ENCODE peak calls at places on chromosomes 16 and 17, in four cellular contexts. One of them, this sample, is unnamed.

GRCh38 chr17:13073013-13073412 is 55.2 kb upstream of the ELAC2 start:
- DNase-seq in Caco-2: no peak
- DNase-seq in cardiac muscle cell: no peak
- DNase-seq in CD14-positive monocyte: no peak
- DNase-seq in this sample: no peak

GRCh38 chr17:41052594-41052993 is 2.4 kb downstream of the KRTAP2-2 start:
- DNase-seq in Caco-2: no peak
- DNase-seq in CD14-positive monocyte: no peak
- DNase-seq in cardiac muscle cell: no peak
- DNase-seq in this sample: no peak

GRCh38 chr17:75487351-75488070 is 27.8 kb downstream of the CASKIN2 start:
- DNase-seq in cardiac muscle cell: peak; percentile 52
- DNase-seq in Caco-2: peak; percentile 46
- DNase-seq in CD14-positive monocyte: peak; percentile 70
- DNase-seq in this sample: no peak

GRCh38 chr16:9607512-9608230 is 516.2 kb downstream of the HAPSTR1 start:
- DNase-seq in Caco-2: no peak
- DNase-seq in cardiac muscle cell: no peak
- DNase-seq in CD14-positive monocyte: no peak
- DNase-seq in this sample: no peak

GRCh38 chr16:12613131-12613991 is 190.3 kb downstream of the CPPED1 start:
- DNase-seq in Caco-2: peak; percentile 89
- DNase-seq in CD14-positive monocyte: no peak
- DNase-seq in cardiac muscle cell: no peak
- DNase-seq in this sample: no peak

GRCh38 chr17:12492450-12492849 is 173.2 kb upstream of the MYOCD start:
- DNase-seq in Caco-2: no peak
- DNase-seq in cardiac muscle cell: peak; percentile 21
- DNase-seq in CD14-positive monocyte: no peak
- DNase-seq in this sample: no peak

GRCh38 chr16:27315333-27316037 is 1.7 kb downstream of the IL4R start:
- DNase-seq in CD14-positive monocyte: peak; percentile 65
- DNase-seq in cardiac muscle cell: peak; percentile 84
- DNase-seq in Caco-2: peak; percentile 50
- DNase-seq in this sample: no peak

GRCh38 chr16:21646721-21647561 is 5.5 kb downstream of the IGSF6 start:
- DNase-seq in CD14-positive monocyte: no peak
- DNase-seq in Caco-2: no peak
- DNase-seq in cardiac muscle cell: no peak
- DNase-seq in this sample: no peak

GRCh38 chr17:1043601-1044251 is 46.8 kb downstream of the TIMM22 start:
- DNase-seq in CD14-positive monocyte: no peak
- DNase-seq in cardiac muscle cell: peak; percentile 68
- DNase-seq in Caco-2: no peak
- DNase-seq in this sample: peak; percentile 33

GRCh38 chr16:2530629-2531318 is 434 bp downstream of the CEMP1 start:
- DNase-seq in CD14-positive monocyte: no peak
- DNase-seq in Caco-2: no peak
- DNase-seq in cardiac muscle cell: no peak
- DNase-seq in this sample: no peak

GRCh38 chr16:69772560-69773254 is 10.6 kb downstream of the WWP2 start:
- DNase-seq in Caco-2: no peak
- DNase-seq in CD14-positive monocyte: no peak
- DNase-seq in cardiac muscle cell: peak; percentile 27
- DNase-seq in this sample: no peak

GRCh38 chr17:29376667-29377268 is 13.4 kb upstream of the TAOK1 start:
- DNase-seq in CD14-positive monocyte: no peak
- DNase-seq in cardiac muscle cell: peak; percentile 91
- DNase-seq in Caco-2: no peak
- DNase-seq in this sample: no peak

GRCh38 chr16:1290860-1291575 is 18.4 kb upstream of the UBE2I start:
- DNase-seq in cardiac muscle cell: no peak
- DNase-seq in CD14-positive monocyte: no peak
- DNase-seq in Caco-2: peak; percentile 60
- DNase-seq in this sample: no peak

GRCh38 chr16:12737563-12737962 is 66.1 kb downstream of the CPPED1 start:
- DNase-seq in CD14-positive monocyte: no peak
- DNase-seq in Caco-2: no peak
- DNase-seq in cardiac muscle cell: no peak
- DNase-seq in this sample: no peak

GRCh38 chr16:30380801-30381208 is 1.6 kb downstream of the SEPTIN1 start:
- DNase-seq in cardiac muscle cell: no peak
- DNase-seq in Caco-2: no peak
- DNase-seq in CD14-positive monocyte: no peak
- DNase-seq in this sample: no peak

GRCh38 chr17:55575058-55575606 is 63.9 kb upstream of the SMIM36 start:
- DNase-seq in Caco-2: no peak
- DNase-seq in cardiac muscle cell: no peak
- DNase-seq in CD14-positive monocyte: no peak
- DNase-seq in this sample: no peak

GRCh38 chr16:63617990-63618763 is 1503.7 kb downstream of the CDH11 start:
- DNase-seq in Caco-2: no peak
- DNase-seq in cardiac muscle cell: peak; percentile 29
- DNase-seq in CD14-positive monocyte: no peak
- DNase-seq in this sample: no peak

GRCh38 chr16:58507195-58507962 is 7.4 kb downstream of the NDRG4 start:
- DNase-seq in CD14-positive monocyte: no peak
- DNase-seq in Caco-2: no peak
- DNase-seq in cardiac muscle cell: no peak
- DNase-seq in this sample: no peak

GRCh38 chr17:48894886-48895285 is 2.3 kb downstream of the ATP5MC1 start:
- DNase-seq in CD14-positive monocyte: no peak
- DNase-seq in Caco-2: no peak
- DNase-seq in cardiac muscle cell: no peak
- DNase-seq in this sample: no peak

GRCh38 chr16:30377050-30377811 is 2.6 kb downstream of the MYL11 start:
- DNase-seq in CD14-positive monocyte: no peak
- DNase-seq in cardiac muscle cell: no peak
- DNase-seq in Caco-2: no peak
- DNase-seq in this sample: no peak

GRCh38 chr17:45374501-45374900 is 57.7 kb upstream of the MAP3K14 start:
- DNase-seq in Caco-2: no peak
- DNase-seq in cardiac muscle cell: no peak
- DNase-seq in CD14-positive monocyte: no peak
- DNase-seq in this sample: no peak

GRCh38 chr17:37239690-37240344 is 136.0 kb upstream of the C17orf78 start:
- DNase-seq in CD14-positive monocyte: no peak
- DNase-seq in cardiac muscle cell: peak; percentile 65
- DNase-seq in Caco-2: no peak
- DNase-seq in this sample: no peak

GRCh38 chr17:63474174-63474913 is 2.5 kb upstream of the ACE start:
- DNase-seq in Caco-2: no peak
- DNase-seq in cardiac muscle cell: peak; percentile 31
- DNase-seq in CD14-positive monocyte: no peak
- DNase-seq in this sample: no peak

GRCh38 chr17:67636841-67637240 is 80.9 kb upstream of the NOL11 start:
- DNase-seq in cardiac muscle cell: no peak
- DNase-seq in CD14-positive monocyte: no peak
- DNase-seq in Caco-2: no peak
- DNase-seq in this sample: no peak

GRCh38 chr17:35295686-35296085 is 52.8 kb downstream of the SLFN5 start:
- DNase-seq in CD14-positive monocyte: no peak
- DNase-seq in cardiac muscle cell: peak; percentile 19
- DNase-seq in Caco-2: no peak
- DNase-seq in this sample: no peak

GRCh38 chr16:4850211-4850610 is 2.9 kb downstream of the UBN1 start:
- DNase-seq in Caco-2: no peak
- DNase-seq in cardiac muscle cell: peak; percentile 25
- DNase-seq in CD14-positive monocyte: no peak
- DNase-seq in this sample: no peak

GRCh38 chr16:19850131-19850817 is 34.4 kb downstream of the GPRC5B start:
- DNase-seq in cardiac muscle cell: no peak
- DNase-seq in CD14-positive monocyte: no peak
- DNase-seq in Caco-2: no peak
- DNase-seq in this sample: no peak

GRCh38 chr16:69187891-69188451 is 1.0 kb downstream of the SNTB2 start:
- DNase-seq in Caco-2: no peak
- DNase-seq in cardiac muscle cell: peak; percentile 44
- DNase-seq in CD14-positive monocyte: no peak
- DNase-seq in this sample: peak; percentile 4

GRCh38 chr17:65163990-65164495 is 26.9 kb downstream of the RGS9 start:
- DNase-seq in cardiac muscle cell: peak; percentile 54
- DNase-seq in Caco-2: no peak
- DNase-seq in CD14-positive monocyte: peak; percentile 65
- DNase-seq in this sample: no peak

GRCh38 chr17:73560661-73561060 is 83.6 kb downstream of the SDK2 start:
- DNase-seq in cardiac muscle cell: no peak
- DNase-seq in Caco-2: no peak
- DNase-seq in CD14-positive monocyte: no peak
- DNase-seq in this sample: no peak
- TF ChIP-seq CTCF in cardiac muscle cell: no peak
- TF ChIP-seq CTCF in Caco-2: no peak
- TF ChIP-seq CTCF in CD14-positive monocyte: no peak
- TF ChIP-seq CTCF in this sample: no peak

GRCh38 chr17:43211480-43212402 is at the start of gene TMEM106A:
- DNase-seq in Caco-2: peak; percentile 68
- DNase-seq in cardiac muscle cell: peak; percentile 93
- DNase-seq in CD14-positive monocyte: peak; percentile 51
- DNase-seq in this sample: peak; percentile 62
- TF ChIP-seq CTCF in Caco-2: no peak
- TF ChIP-seq CTCF in cardiac muscle cell: peak; percentile 42
- TF ChIP-seq CTCF in CD14-positive monocyte: peak; percentile 25
- TF ChIP-seq CTCF in this sample: peak; percentile 24

GRCh38 chr16:85003723-85004586 is 7.4 kb downstream of the ZDHHC7 start:
- DNase-seq in Caco-2: no peak
- DNase-seq in cardiac muscle cell: no peak
- DNase-seq in CD14-positive monocyte: no peak
- DNase-seq in this sample: no peak
- TF ChIP-seq CTCF in Caco-2: no peak
- TF ChIP-seq CTCF in cardiac muscle cell: no peak
- TF ChIP-seq CTCF in CD14-positive monocyte: no peak
- TF ChIP-seq CTCF in this sample: no peak

GRCh38 chr17:51677875-51678274 is 417.5 kb downstream of the UTP18 start:
- DNase-seq in cardiac muscle cell: no peak
- DNase-seq in Caco-2: no peak
- DNase-seq in CD14-positive monocyte: no peak
- DNase-seq in this sample: no peak

GRCh38 chr17:51672058-51672457 is 411.7 kb downstream of the UTP18 start:
- DNase-seq in Caco-2: no peak
- DNase-seq in cardiac muscle cell: no peak
- DNase-seq in CD14-positive monocyte: no peak
- DNase-seq in this sample: no peak

GRCh38 chr17:51682115-51682514 is 421.8 kb downstream of the UTP18 start:
- DNase-seq in CD14-positive monocyte: no peak
- DNase-seq in cardiac muscle cell: no peak
- DNase-seq in Caco-2: no peak
- DNase-seq in this sample: no peak

GRCh38 chr17:51673066-51673465 is 412.7 kb downstream of the UTP18 start:
- DNase-seq in Caco-2: no peak
- DNase-seq in CD14-positive monocyte: no peak
- DNase-seq in cardiac muscle cell: no peak
- DNase-seq in this sample: no peak

DNA sequence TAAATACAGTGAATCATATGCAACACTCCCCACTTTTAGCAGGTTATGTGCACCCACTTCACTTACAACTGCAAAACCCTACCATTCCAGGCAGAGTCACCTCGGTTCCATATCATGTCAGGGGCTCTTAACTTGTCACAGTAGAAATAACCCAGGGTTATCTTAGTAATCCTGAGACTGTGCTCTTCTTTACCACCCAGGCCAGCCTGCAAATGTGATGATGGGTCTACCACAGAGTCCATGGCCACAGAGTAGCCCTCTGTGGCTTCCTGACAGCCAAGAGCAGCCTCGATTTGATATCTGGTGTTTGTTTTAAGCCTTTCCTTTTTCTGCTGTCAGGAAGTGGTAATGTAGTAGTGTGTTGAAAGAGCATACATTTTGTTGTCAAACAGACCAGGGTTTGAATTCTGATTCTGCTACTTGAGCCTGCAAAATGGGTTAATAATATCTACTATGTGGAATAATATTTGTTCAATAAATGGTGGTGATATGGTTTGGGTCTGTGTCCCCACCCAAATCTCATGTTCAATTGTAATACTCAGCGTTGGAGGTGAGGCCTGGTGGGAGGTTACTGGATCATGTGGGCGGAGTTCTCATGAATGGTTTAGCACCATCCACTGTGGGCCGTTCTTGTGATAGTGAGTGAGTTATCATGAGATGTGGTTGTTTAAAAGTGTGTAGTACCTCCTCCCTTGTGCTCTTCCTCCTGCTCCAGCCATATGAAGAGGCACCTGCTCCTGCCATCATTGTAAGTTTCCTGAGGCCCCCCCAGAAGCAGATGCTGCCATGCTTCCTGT is 416.5 kb downstream of the UTP18 start:
- DNase-seq in CD14-positive monocyte: no peak
- DNase-seq in cardiac muscle cell: no peak
- DNase-seq in Caco-2: no peak
- DNase-seq in this sample: no peak
- TF ChIP-seq CTCF in CD14-positive monocyte: no peak
- TF ChIP-seq CTCF in cardiac muscle cell: no peak
- TF ChIP-seq CTCF in Caco-2: no peak
- TF ChIP-seq CTCF in this sample: no peak

GRCh38 chr16:49414651-49415050 is 41.0 kb downstream of the C16orf78 start:
- DNase-seq in cardiac muscle cell: no peak
- DNase-seq in CD14-positive monocyte: no peak
- DNase-seq in Caco-2: no peak
- DNase-seq in this sample: no peak

GRCh38 chr16:49407873-49408565 is 34.4 kb downstream of the C16orf78 start:
- DNase-seq in cardiac muscle cell: peak; percentile 88
- DNase-seq in CD14-positive monocyte: peak; percentile 51
- DNase-seq in Caco-2: peak; percentile 87
- DNase-seq in this sample: peak; percentile 94

GRCh38 chr16:49409121-49409520 is 35.5 kb downstream of the C16orf78 start:
- DNase-seq in cardiac muscle cell: no peak
- DNase-seq in Caco-2: no peak
- DNase-seq in CD14-positive monocyte: no peak
- DNase-seq in this sample: no peak

GRCh38 chr16:49410226-49410625 is 36.6 kb downstream of the C16orf78 start:
- DNase-seq in CD14-positive monocyte: no peak
- DNase-seq in Caco-2: no peak
- DNase-seq in cardiac muscle cell: no peak
- DNase-seq in this sample: no peak

GRCh38 chr16:49411121-49411970 is 37.7 kb downstream of the C16orf78 start:
- DNase-seq in Caco-2: no peak
- DNase-seq in CD14-positive monocyte: no peak
- DNase-seq in cardiac muscle cell: no peak
- DNase-seq in this sample: no peak
- TF ChIP-seq CTCF in Caco-2: no peak
- TF ChIP-seq CTCF in CD14-positive monocyte: no peak
- TF ChIP-seq CTCF in cardiac muscle cell: no peak
- TF ChIP-seq CTCF in this sample: no peak

DNA sequence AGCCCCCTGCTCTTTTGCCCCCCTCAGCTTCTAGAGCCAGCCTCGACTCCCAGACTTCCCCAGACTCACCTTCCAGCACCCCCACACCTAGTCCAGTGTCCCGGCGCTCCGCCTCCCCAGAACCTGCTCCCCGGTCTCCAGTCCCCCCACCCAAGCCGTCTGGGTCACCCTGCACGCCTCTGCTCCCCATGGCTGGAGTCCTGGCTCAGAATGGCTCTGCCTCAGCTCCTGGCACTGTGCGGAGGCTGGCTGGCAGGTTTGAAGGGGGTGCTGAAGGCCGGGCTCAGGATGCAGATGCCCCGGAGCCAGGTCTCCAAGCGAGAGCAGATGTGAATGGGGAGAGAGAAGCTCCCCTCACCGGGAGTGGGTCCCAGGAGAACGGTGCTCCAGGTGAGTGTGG is 2.2 kb downstream of the ARHGEF15 start:
- DNase-seq in cardiac muscle cell: no peak
- DNase-seq in CD14-positive monocyte: no peak
- DNase-seq in Caco-2: no peak
- DNase-seq in this sample: no peak
- TF ChIP-seq CTCF in cardiac muscle cell: no peak
- TF ChIP-seq CTCF in CD14-positive monocyte: no peak
- TF ChIP-seq CTCF in Caco-2: no peak
- TF ChIP-seq CTCF in this sample: no peak